ENCODE peak calls at places on chromosomes 11 and 22, in nine cellular contexts. G is GM10248, C is fibroblast of pulmonary artery, Q is upper lobe of right lung, A is heart left ventricle, H is foreskin fibroblast, N is lung, K is sigmoid colon, T is epithelial cell of proximal tubule. R is an unnamed sample.

GRCh38 chr22:35708453-35708852 is 9.2 kb upstream of the APOL5 start:
- DNase-seq in N (no peak), C (peak; percentile 26), A (no peak), Q (no peak), G (no peak), T (no peak), H (no peak), K (no peak), R (no peak)

GRCh38 chr11:88208742-88209141 is 33.5 kb upstream of the RAB38 start:
- DNase-seq in A (no peak), T (no peak), Q (no peak), H (no peak), K (no peak), G (no peak), N (no peak), C (peak; percentile 39), R (no peak)

GRCh38 chr22:11253000-11253511 is 4274.9 kb upstream of the OR11H1 start:
- DNase-seq in A (peak; percentile 15), N (no peak), H (no peak), T (no peak), K (peak; percentile 52), C (no peak), Q (peak; percentile 46), G (no peak), R (peak; percentile 90)

GRCh38 chr11:56331861-56332491 is 13.9 kb upstream of the OR8K1 start:
- DNase-seq in H (no peak), Q (no peak), N (no peak), T (no peak), K (no peak), C (no peak), G (no peak), A (no peak), R (peak; percentile 88)

GRCh38 chr11:130527648-130528300 is 79.3 kb downstream of the ADAMTS15 start:
- DNase-seq in H (no peak), G (no peak), K (no peak), Q (no peak), T (no peak), C (peak; percentile 81), N (no peak), A (peak; percentile 63), R (no peak)

GRCh38 chr11:116590844-116591575 is 181.8 kb downstream of the BUD13 start:
- DNase-seq in C (no peak), G (no peak), Q (no peak), K (no peak), H (no peak), T (no peak), N (no peak), A (no peak), R (peak; percentile 21)

GRCh38 chr11:122394326-122394725 is 261.2 kb upstream of the UBASH3B start:
- DNase-seq in K (no peak), N (no peak), C (no peak), A (no peak), Q (no peak), H (no peak), G (no peak), T (no peak), R (no peak)

GRCh38 chr11:64711138-64711943 is 11.7 kb downstream of the NRXN2 start:
- DNase-seq in A (no peak), Q (peak; percentile 61), C (no peak), N (no peak), H (no peak), T (no peak), G (no peak), K (no peak), R (peak; percentile 76)

GRCh38 chr11:64924910-64925284 is 408 bp downstream of the PPP2R5B start:
- DNase-seq in T (no peak), Q (no peak), H (no peak), A (no peak), N (no peak), G (peak; percentile 53), K (peak; percentile 76), C (no peak), R (no peak)

GRCh38 chr11:18706330-18707243 is 8.0 kb downstream of the TMEM86A start:
- DNase-seq in H (no peak), N (peak; percentile 63), T (no peak), Q (no peak), A (peak; percentile 76), C (peak; percentile 50), K (peak; percentile 82), G (peak; percentile 61), R (peak; percentile 67)

GRCh38 chr11:12043959-12044772 is 35.7 kb upstream of the DKK3 start:
- DNase-seq in G (peak; percentile 68), A (peak; percentile 88), N (peak; percentile 90), C (peak; percentile 96), T (peak; percentile 99), K (peak; percentile 95), H (peak; percentile 95), Q (peak; percentile 94), R (no peak)

GRCh38 chr11:2663506-2663905 is 36.3 kb downstream of the KCNQ1OT1 start:
- DNase-seq in Q (no peak), K (no peak), A (no peak), H (no peak), G (no peak), N (no peak), C (no peak), T (no peak), R (peak; percentile 41)

GRCh38 chr11:4072668-4073285 is 21.8 kb upstream of the RRM1 start:
- DNase-seq in N (peak; percentile 58), T (no peak), H (peak; percentile 58), C (peak; percentile 88), A (no peak), K (peak; percentile 83), Q (no peak), G (peak; percentile 62), R (no peak)

GRCh38 chr11:76318744-76319384 is 62.1 kb downstream of the THAP12 start:
- DNase-seq in T (no peak), N (peak; percentile 82), Q (peak; percentile 91), H (peak; percentile 39), G (peak; percentile 88), A (peak; percentile 78), C (peak; percentile 74), K (peak; percentile 89), R (no peak)

GRCh38 chr11:129593098-129593497 is 217.4 kb downstream of the BARX2 start:
- DNase-seq in H (no peak), G (no peak), N (peak; percentile 42), A (no peak), K (no peak), T (peak; percentile 27), Q (no peak), C (no peak), R (no peak)

GRCh38 chr11:32472226-32472625 is 36.9 kb upstream of the WT1 start:
- DNase-seq in H (no peak), Q (no peak), A (no peak), K (no peak), N (no peak), T (no peak), G (no peak), C (no peak), R (no peak)

GRCh38 chr11:46727952-46728658 is 9.1 kb downstream of the F2 start:
- DNase-seq in C (no peak), A (no peak), H (no peak), T (no peak), K (no peak), Q (peak; percentile 55), G (no peak), N (no peak), R (no peak)

GRCh38 chr22:29329581-29329980 is 14.1 kb upstream of the RASL10A start:
- DNase-seq in N (no peak), K (no peak), G (no peak), Q (no peak), C (no peak), T (no peak), A (no peak), H (no peak), R (no peak)

GRCh38 chr11:76615950-76616349 is 54.6 kb downstream of the LRRC32 start:
- DNase-seq in Q (no peak), A (peak; percentile 92), H (no peak), C (peak; percentile 91), K (peak; percentile 70), G (no peak), T (no peak), N (no peak), R (no peak)

GRCh38 chr22:25013634-25014033 is 61.1 kb downstream of the KIAA1671 start:
- DNase-seq in K (no peak), Q (no peak), H (no peak), N (no peak), A (peak; percentile 58), G (no peak), T (no peak), C (no peak), R (no peak)

GRCh38 chr22:29306830-29307657 is 594 bp downstream of the GAS2L1 start:
- DNase-seq in K (peak; percentile 91), Q (peak; percentile 91), G (peak; percentile 41), C (peak; percentile 73), H (peak; percentile 72), T (no peak), A (peak; percentile 88), N (peak; percentile 73), R (no peak)

GRCh38 chr11:132824642-132825041 is 707.7 kb downstream of the OPCML start:
- DNase-seq in H (no peak), N (no peak), G (no peak), A (no peak), Q (no peak), K (no peak), T (no peak), C (no peak), R (no peak)
- TF ChIP-seq CTCF in H (no peak), N (no peak), G (no peak), A (no peak), Q (no peak), K (no peak), T (no peak), C (no peak), R (no peak)

GRCh38 chr22:37906364-37907008 is 389 bp downstream of the MICALL1 start:
- DNase-seq in T (no peak), H (no peak), A (no peak), C (no peak), N (no peak), G (peak; percentile 75), K (peak; percentile 73), Q (no peak), R (no peak)
- TF ChIP-seq CTCF in T (no peak), H (no peak), A (no peak), C (no peak), N (no peak), G (no peak), K (no peak), Q (no peak), R (no peak)

DNA sequence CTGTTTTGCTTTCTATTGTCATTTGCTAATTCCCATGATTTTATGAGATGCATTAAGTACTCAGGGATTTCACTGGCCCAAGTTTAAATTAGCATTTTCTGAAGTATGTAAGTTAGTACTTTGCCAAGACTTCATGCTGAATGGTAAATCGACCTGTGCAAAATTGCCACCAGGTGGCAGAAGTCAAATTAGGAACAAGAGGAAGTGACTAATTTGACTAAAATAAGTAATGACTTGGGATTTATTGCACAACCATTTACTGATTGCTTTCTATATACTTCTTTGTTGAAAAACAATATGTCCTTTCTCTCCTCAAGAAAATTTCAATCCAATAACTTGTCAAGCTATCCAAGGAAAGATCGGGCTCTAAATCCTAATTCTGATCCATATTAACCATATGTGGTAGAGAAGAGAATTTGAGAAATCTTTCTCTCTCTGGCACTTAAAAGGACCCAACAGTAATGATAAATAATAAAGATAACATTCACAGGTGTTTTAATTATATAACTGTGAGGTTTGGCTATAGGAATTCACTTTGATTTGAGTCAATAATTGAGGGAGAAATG is 253.7 kb upstream of the CHORDC1 start:
- DNase-seq in H (no peak), K (no peak), Q (no peak), N (no peak), T (peak; percentile 41), A (peak; percentile 30), G (no peak), C (peak; percentile 21), R (no peak)
- TF ChIP-seq CTCF in H (no peak), K (no peak), Q (peak; percentile 46), N (no peak), T (peak; percentile 80), A (peak; percentile 62), G (peak; percentile 49), C (no peak), R (peak; percentile 73)

GRCh38 chr11:26465270-26465669 is 106.8 kb downstream of the MUC15 start:
- DNase-seq in C (no peak), N (no peak), T (no peak), A (no peak), H (no peak), Q (no peak), K (no peak), G (no peak), R (no peak)
- TF ChIP-seq CTCF in C (no peak), N (no peak), T (no peak), A (no peak), H (no peak), Q (no peak), K (no peak), G (no peak), R (no peak)

R was measured in chondrocyte.